ENCODE peak calls at places on chromosomes 7 and 10, in five cellular contexts. One of them, this sample, is unnamed.

GRCh38 chr7:80273327-80273726 is 138.7 kb downstream of the GNAI1 start:
- DNase-seq in fibroblast of pulmonary artery: peak
- DNase-seq in CD14-positive monocyte: no peak
- DNase-seq in HL-60: no peak
- DNase-seq in psoas muscle: no peak
- DNase-seq in this sample: no peak

GRCh38 chr10:129531195-129531968 is 64.3 kb downstream of the MGMT start:
- DNase-seq in CD14-positive monocyte: no peak
- DNase-seq in fibroblast of pulmonary artery: peak
- DNase-seq in HL-60: no peak
- DNase-seq in psoas muscle: no peak
- DNase-seq in this sample: no peak

GRCh38 chr7:37390149-37390548 is 58.5 kb downstream of the ELMO1 start:
- DNase-seq in fibroblast of pulmonary artery: no peak
- DNase-seq in psoas muscle: no peak
- DNase-seq in CD14-positive monocyte: peak
- DNase-seq in HL-60: peak
- DNase-seq in this sample: no peak

GRCh38 chr10:10897400-10897799 is 120.3 kb upstream of the CELF2 start:
- DNase-seq in psoas muscle: no peak
- DNase-seq in CD14-positive monocyte: no peak
- DNase-seq in fibroblast of pulmonary artery: no peak
- DNase-seq in HL-60: no peak
- DNase-seq in this sample: no peak

GRCh38 chr10:10193848-10194247 is 823.8 kb upstream of the CELF2 start:
- DNase-seq in HL-60: no peak
- DNase-seq in psoas muscle: no peak
- DNase-seq in CD14-positive monocyte: no peak
- DNase-seq in fibroblast of pulmonary artery: no peak
- DNase-seq in this sample: no peak

GRCh38 chr10:98675902-98676301 is 229.2 kb upstream of the HPS1 start:
- DNase-seq in psoas muscle: no peak
- DNase-seq in HL-60: no peak
- DNase-seq in CD14-positive monocyte: no peak
- DNase-seq in fibroblast of pulmonary artery: no peak
- DNase-seq in this sample: no peak

GRCh38 chr7:87370660-87371180 is 25.3 kb downstream of the CROT start:
- DNase-seq in psoas muscle: no peak
- DNase-seq in HL-60: no peak
- DNase-seq in CD14-positive monocyte: no peak
- DNase-seq in fibroblast of pulmonary artery: peak
- DNase-seq in this sample: no peak

GRCh38 chr7:150340024-150340749 is 1.2 kb downstream of the RARRES2 start:
- DNase-seq in fibroblast of pulmonary artery: peak
- DNase-seq in CD14-positive monocyte: no peak
- DNase-seq in HL-60: no peak
- DNase-seq in psoas muscle: no peak
- DNase-seq in this sample: no peak

DNA sequence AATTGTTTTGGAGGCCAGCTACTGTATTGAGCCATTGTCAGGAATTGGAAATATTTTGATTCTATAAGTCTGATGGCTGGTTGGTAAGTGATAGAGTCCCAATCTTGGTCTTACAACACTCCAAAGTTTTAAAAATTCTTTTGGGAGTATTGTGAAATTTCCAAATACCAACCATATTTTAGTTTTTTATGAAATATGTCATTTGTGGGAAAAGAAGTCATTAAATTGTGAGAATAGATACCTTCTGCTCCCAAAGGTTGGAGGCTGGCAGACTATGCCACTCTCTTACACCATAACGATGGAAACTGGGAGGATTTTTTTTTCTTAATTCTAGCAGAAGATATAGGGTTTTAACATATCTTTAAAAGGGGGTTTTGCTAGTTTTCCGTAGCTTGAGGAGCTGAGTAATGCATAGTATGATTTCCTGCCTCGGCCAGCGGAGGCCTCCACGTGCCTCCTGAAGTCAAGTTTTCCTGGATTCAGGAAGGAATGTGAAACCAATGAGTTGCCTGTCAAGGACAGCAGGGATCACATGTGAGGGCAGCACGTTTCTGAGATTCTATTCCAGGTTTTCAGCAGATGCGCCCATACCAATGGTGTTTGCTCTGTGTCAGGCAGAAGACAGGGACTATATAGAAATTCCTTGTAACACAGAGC is 92.2 kb upstream of the LAMB4 start:
- DNase-seq in fibroblast of pulmonary artery: peak
- DNase-seq in CD14-positive monocyte: no peak
- DNase-seq in psoas muscle: no peak
- DNase-seq in HL-60: no peak
- DNase-seq in this sample: no peak
- TF ChIP-seq CTCF in fibroblast of pulmonary artery: peak
- TF ChIP-seq CTCF in CD14-positive monocyte: no peak
- TF ChIP-seq CTCF in psoas muscle: no peak
- TF ChIP-seq CTCF in HL-60: no peak
- TF ChIP-seq CTCF in this sample: peak

GRCh38 chr7:154581251-154581890 is 421.6 kb downstream of the PAXIP1 start:
- DNase-seq in psoas muscle: no peak
- DNase-seq in HL-60: no peak
- DNase-seq in fibroblast of pulmonary artery: no peak
- DNase-seq in CD14-positive monocyte: no peak
- DNase-seq in this sample: no peak
- TF ChIP-seq CTCF in psoas muscle: no peak
- TF ChIP-seq CTCF in HL-60: no peak
- TF ChIP-seq CTCF in fibroblast of pulmonary artery: no peak
- TF ChIP-seq CTCF in CD14-positive monocyte: no peak
- TF ChIP-seq CTCF in this sample: no peak

GRCh38 chr7:128883622-128884549 is 21.2 kb downstream of the ATP6V1F start:
- DNase-seq in psoas muscle: peak
- DNase-seq in fibroblast of pulmonary artery: peak
- DNase-seq in HL-60: peak
- DNase-seq in CD14-positive monocyte: peak
- DNase-seq in this sample: peak
- TF ChIP-seq CTCF in psoas muscle: peak
- TF ChIP-seq CTCF in fibroblast of pulmonary artery: peak
- TF ChIP-seq CTCF in HL-60: peak
- TF ChIP-seq CTCF in CD14-positive monocyte: peak
- TF ChIP-seq CTCF in this sample: peak

DNA sequence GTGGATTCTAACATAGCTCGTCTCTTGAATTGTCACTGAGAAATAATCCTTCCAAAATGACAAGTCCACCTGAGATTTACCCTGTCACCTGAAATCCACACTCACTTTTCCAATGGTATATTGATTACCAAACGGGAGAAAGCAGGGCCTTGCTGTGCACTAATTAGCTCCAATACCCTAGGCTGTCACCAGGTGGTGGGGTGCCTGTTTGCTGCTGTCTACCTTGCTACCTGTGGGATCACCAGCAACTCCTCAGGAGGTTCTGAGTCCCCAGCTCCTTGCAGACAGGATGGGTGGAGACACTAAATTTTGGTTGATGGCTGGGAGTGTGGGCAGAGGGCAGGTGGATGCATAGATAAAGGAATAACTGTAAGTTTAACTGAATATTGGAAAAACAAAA is 237.2 kb upstream of the ZNF32 start:
- DNase-seq in CD14-positive monocyte: no peak
- DNase-seq in psoas muscle: no peak
- DNase-seq in fibroblast of pulmonary artery: no peak
- DNase-seq in HL-60: no peak
- DNase-seq in this sample: no peak
- TF ChIP-seq CTCF in CD14-positive monocyte: no peak
- TF ChIP-seq CTCF in psoas muscle: no peak
- TF ChIP-seq CTCF in fibroblast of pulmonary artery: no peak
- TF ChIP-seq CTCF in HL-60: no peak
- TF ChIP-seq CTCF in this sample: no peak